ENCODE peak calls at places on chromosomes 3 and 15, in eight cellular contexts. G is foreskin fibroblast, L is left lung, H is AG09309, C is hepatocyte, X is gastrocnemius medialis, U is Panc1, O is WERI-Rb-1. Y is an unnamed sample.

GRCh38 chr3:10619989-10620832 is 114.8 kb upstream of the ATP2B2 start:
- DNase-seq in G (no peak), X (no peak), C (no peak), H (no peak), O (no peak), U (no peak), L (no peak), Y (no peak)

GRCh38 chr15:100783296-100783695 is 96.3 kb upstream of the ALDH1A3 start:
- DNase-seq in X (no peak), H (no peak), G (no peak), L (no peak), O (no peak), U (no peak), C (no peak), Y (no peak)

GRCh38 chr15:58732620-58733363 is 16.7 kb downstream of the ADAM10 start:
- DNase-seq in U (no peak), H (no peak), L (no peak), O (no peak), G (no peak), X (no peak), C (no peak), Y (no peak)

GRCh38 chr3:45048244-45048643 is 22.1 kb downstream of the CLEC3B start:
- DNase-seq in O (no peak), L (no peak), H (no peak), U (no peak), C (no peak), G (no peak), X (no peak), Y (no peak)

GRCh38 chr15:43095708-43096347 is 10.0 kb downstream of the UBR1 start:
- DNase-seq in G (no peak), C (no peak), U (no peak), H (no peak), L (no peak), X (no peak), O (no peak), Y (no peak)

GRCh38 chr3:155070932-155071387 is 9.2 kb upstream of the MME start:
- DNase-seq in C (peak), L (no peak), U (peak), H (peak), G (peak), X (no peak), O (no peak), Y (no peak)

GRCh38 chr3:77142636-77143035 is 102.7 kb downstream of the ROBO2 start:
- DNase-seq in O (no peak), G (no peak), U (no peak), X (no peak), H (no peak), C (no peak), L (no peak), Y (no peak)

GRCh38 chr3:128488636-128488994 is 4.4 kb downstream of the GATA2 start:
- DNase-seq in H (no peak), O (no peak), C (no peak), L (no peak), U (no peak), X (no peak), G (no peak), Y (no peak)

GRCh38 chr3:188819939-188820338 is 351.8 kb upstream of the TPRG1 start:
- DNase-seq in G (no peak), O (no peak), C (no peak), L (no peak), U (no peak), X (no peak), H (peak), Y (peak)

GRCh38 chr3:74693696-74694393 is 79.4 kb upstream of the CNTN3 start:
- DNase-seq in G (no peak), O (no peak), C (no peak), L (no peak), U (no peak), H (no peak), X (no peak), Y (no peak)

GRCh38 chr3:16618721-16619120 is 13.5 kb upstream of the DAZL start:
- DNase-seq in O (no peak), G (peak), X (no peak), U (no peak), C (no peak), L (no peak), H (peak), Y (no peak)

GRCh38 chr15:54298396-54298795 is 320.2 kb downstream of the UNC13C start:
- DNase-seq in L (no peak), X (no peak), O (no peak), C (no peak), G (no peak), U (no peak), H (no peak), Y (no peak)

GRCh38 chr3:39540162-39540921 is 72.9 kb downstream of the MOBP start:
- DNase-seq in X (no peak), C (no peak), L (no peak), U (no peak), G (no peak), O (no peak), H (no peak), Y (no peak)

GRCh38 chr3:146544013-146544928 is at the start of gene PLSCR1:
- DNase-seq in X (peak), H (peak), G (peak), C (peak), U (peak), O (peak), L (peak), Y (peak)

GRCh38 chr3:159762238-159762637 is 226.4 kb upstream of the IL12A start:
- DNase-seq in G (no peak), H (peak), L (no peak), X (no peak), U (no peak), C (no peak), O (no peak), Y (no peak)

GRCh38 chr3:78801923-78802587 is 965.7 kb downstream of the ROBO1 start:
- DNase-seq in G (no peak), H (no peak), U (no peak), X (no peak), C (no peak), O (no peak), L (no peak), Y (no peak)

GRCh38 chr15:73832657-73833056 is 40.7 kb upstream of the TBC1D21 start:
- DNase-seq in H (no peak), U (no peak), X (no peak), C (no peak), O (no peak), G (no peak), L (no peak), Y (no peak)

GRCh38 chr15:41022487-41023090 is 69.3 kb downstream of the CHAC1 start:
- DNase-seq in G (peak), L (no peak), U (peak), X (no peak), H (peak), C (peak), O (peak), Y (peak)

GRCh38 chr3:164370970-164371369 is 707.3 kb downstream of the SI start:
- DNase-seq in C (no peak), G (no peak), X (no peak), O (no peak), L (no peak), H (no peak), U (no peak), Y (no peak)

GRCh38 chr3:64344721-64345207 is 119.5 kb upstream of the PRICKLE2 start:
- DNase-seq in U (no peak), X (no peak), C (peak), H (no peak), O (no peak), L (no peak), G (peak), Y (no peak)

GRCh38 chr3:62415312-62415791 is 42.0 kb upstream of the FEZF2 start:
- DNase-seq in L (no peak), C (no peak), O (peak), H (no peak), G (no peak), X (no peak), U (no peak), Y (no peak)

GRCh38 chr3:5330152-5330810 is 142.8 kb downstream of the EDEM1 start:
- DNase-seq in H (no peak), U (no peak), G (no peak), X (no peak), C (peak), O (no peak), L (no peak), Y (no peak)

GRCh38 chr3:116440196-116440595 is 5.1 kb downstream of the LSAMP start:
- DNase-seq in H (no peak), C (no peak), X (no peak), L (no peak), U (no peak), O (no peak), G (peak), Y (no peak)

GRCh38 chr3:188807002-188807401 is 364.8 kb upstream of the TPRG1 start:
- DNase-seq in H (no peak), O (no peak), X (no peak), U (no peak), L (no peak), C (no peak), G (no peak), Y (no peak)

GRCh38 chr3:183094711-183095110 is 4.6 kb downstream of the MCCC1 start:
- DNase-seq in O (no peak), C (no peak), U (no peak), L (no peak), G (no peak), X (no peak), H (no peak), Y (no peak)

GRCh38 chr15:98686983-98687382 is 38.6 kb downstream of the IGF1R start:
- DNase-seq in O (no peak), X (no peak), U (no peak), L (no peak), H (no peak), C (no peak), G (no peak), Y (no peak)

GRCh38 chr3:6799264-6799915 is 61.5 kb upstream of the GRM7 start:
- DNase-seq in C (peak), X (no peak), L (no peak), U (peak), O (peak), G (no peak), H (no peak), Y (peak)

GRCh38 chr15:79923068-79923514 is 26.3 kb upstream of the MTHFS start:
- DNase-seq in G (peak), U (no peak), X (peak), C (peak), H (no peak), O (peak), L (peak), Y (peak)

GRCh38 chr3:120420360-120420759 is 30.4 kb downstream of the FSTL1 start:
- DNase-seq in C (no peak), G (no peak), O (no peak), H (no peak), L (no peak), U (no peak), X (no peak), Y (no peak)

DNA sequence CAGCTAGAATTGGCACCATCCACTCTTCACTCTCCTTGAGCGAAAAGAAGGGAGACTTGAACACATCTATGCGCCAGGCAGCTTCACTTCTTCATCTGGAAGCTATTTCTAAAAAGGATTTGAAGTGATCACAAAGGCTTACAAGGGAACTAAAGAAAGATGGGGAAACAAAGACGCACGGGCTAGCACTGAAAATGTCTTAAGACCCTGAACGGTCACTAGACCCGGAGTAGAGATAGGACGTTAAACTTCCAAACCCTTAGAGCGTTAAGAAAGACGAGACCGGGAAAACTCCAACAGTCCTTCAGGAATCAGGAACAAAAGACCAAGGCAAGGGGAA is 47.5 kb upstream of the EPHB3 start:
- DNase-seq in G (no peak), X (no peak), U (no peak), L (no peak), C (no peak), O (no peak), H (no peak), Y (no peak)
- H3K4me3 ChIP-seq in G (peak), X (peak), U (peak), L (peak), C (no peak), O (no peak), H (no peak), Y (no peak)

DNA sequence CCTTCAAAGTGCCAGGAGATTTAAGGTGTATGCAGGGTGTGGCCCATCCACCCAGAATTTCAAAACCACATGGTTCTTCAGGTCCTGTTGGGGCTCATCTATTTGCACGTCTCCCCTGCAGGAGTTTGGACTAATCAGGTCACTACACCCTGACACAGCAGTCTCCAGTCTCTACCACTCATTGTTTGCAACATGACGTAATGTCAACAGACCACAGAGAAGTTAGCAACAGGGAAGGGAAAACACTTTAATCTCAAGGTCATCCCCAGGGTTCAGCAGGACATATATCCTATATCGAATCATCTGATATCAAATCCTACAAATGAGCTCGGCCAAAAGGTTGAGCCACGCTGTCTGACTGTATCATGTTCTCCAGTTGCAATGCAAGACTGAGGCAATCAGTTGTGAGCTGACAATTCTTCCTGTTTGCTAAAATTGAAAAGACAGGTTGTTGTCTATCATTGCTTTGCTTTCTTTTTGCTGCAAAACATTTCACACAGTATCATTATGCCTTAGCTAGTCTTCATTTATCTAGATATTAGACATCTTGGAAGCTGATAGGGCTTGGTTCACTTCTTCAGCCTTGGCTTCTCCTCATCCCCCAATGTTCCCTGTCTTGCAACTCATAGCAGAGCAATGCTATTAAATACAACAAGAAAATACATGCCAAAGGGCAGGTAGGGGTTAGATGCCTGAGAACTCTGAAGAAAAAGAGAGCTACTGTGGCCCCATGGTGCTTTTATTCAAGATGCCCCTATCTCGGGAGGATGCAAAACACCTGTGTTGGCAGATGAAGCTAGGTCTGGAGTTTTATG is 13.4 kb upstream of the LEKR1 start:
- DNase-seq in O (no peak), G (no peak), H (no peak), C (peak), U (peak), L (no peak), X (no peak), Y (peak)
- H3K4me3 ChIP-seq in O (no peak), G (no peak), H (no peak), C (no peak), U (peak), L (no peak), X (no peak), Y (no peak)

GRCh38 chr3:52253314-52254260 is 8.0 kb downstream of the PPM1M start:
- DNase-seq in X (no peak), C (peak), U (no peak), G (no peak), L (no peak), H (no peak), O (no peak), Y (peak)
- H3K4me3 ChIP-seq in X (no peak), C (no peak), U (no peak), G (no peak), L (no peak), H (no peak), O (no peak), Y (peak)

GRCh38 chr3:193677734-193678133 is 84.7 kb downstream of the OPA1 start:
- DNase-seq in U (no peak), H (no peak), X (no peak), O (no peak), G (no peak), L (no peak), C (no peak), Y (no peak)

GRCh38 chr3:193674714-193675113 is 81.7 kb downstream of the OPA1 start:
- DNase-seq in C (no peak), L (no peak), U (no peak), X (no peak), O (no peak), H (no peak), G (no peak), Y (no peak)

GRCh38 chr3:193681631-193682030 is 88.6 kb downstream of the OPA1 start:
- DNase-seq in G (no peak), L (no peak), U (no peak), H (no peak), C (no peak), X (no peak), O (no peak), Y (no peak)

GRCh38 chr3:193680220-193680619 is 87.2 kb downstream of the OPA1 start:
- DNase-seq in C (no peak), U (no peak), O (no peak), L (no peak), G (no peak), X (no peak), H (no peak), Y (no peak)
- H3K4me3 ChIP-seq in C (no peak), U (no peak), O (no peak), L (no peak), G (no peak), X (no peak), H (no peak), Y (no peak)

DNA sequence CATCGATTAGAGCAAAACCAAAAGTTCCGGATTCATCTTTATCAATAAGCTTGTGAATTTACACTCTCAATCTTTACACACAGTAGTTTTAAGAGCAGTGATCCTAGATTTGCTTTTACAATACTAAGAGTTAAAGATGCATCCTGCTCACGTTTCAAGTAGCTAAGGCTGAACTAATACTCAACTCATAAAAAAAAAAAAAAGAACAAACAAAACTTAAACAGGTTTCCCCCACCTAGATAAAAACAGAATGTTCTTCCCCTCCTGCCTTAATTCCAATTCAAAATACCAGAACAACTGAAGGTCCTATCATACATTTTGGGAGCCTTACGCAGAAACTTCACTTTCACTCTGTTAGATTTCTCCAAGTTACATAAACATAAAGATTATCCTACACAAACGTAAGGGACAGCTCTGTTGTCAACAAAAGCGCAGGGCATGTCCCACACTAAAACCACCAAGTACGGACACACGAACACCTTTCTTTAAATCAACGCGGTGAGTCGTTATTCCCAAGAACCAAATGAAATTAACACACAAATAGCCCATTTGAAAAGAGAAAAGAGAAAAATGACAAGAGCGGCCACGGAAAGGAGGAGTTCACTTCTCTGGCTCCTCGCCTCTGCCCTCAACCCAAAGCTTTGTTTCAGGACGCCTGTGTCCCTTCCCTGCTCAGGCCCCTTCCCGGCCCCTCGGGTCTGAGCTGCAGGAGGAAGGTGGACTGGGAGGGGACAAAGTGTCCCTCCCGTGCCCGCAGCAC is 942 bp downstream of the CBLB start:
- DNase-seq in X (no peak), C (no peak), G (no peak), L (no peak), U (no peak), H (no peak), O (no peak), Y (no peak)
- H3K4me3 ChIP-seq in X (peak), C (peak), G (peak), L (peak), U (peak), H (peak), O (peak), Y (peak)